ENCODE peak calls at places on chromosome 13, in four cellular contexts. One of them, this sample, is unnamed.

GRCh38 chr13:24212674-24213073 is 52.2 kb downstream of the SPATA13 start:
- DNase-seq in psoas muscle: no peak
- DNase-seq in tibial artery: no peak
- DNase-seq in GM23338: peak
- DNase-seq in this sample: no peak

GRCh38 chr13:85497652-85498051 is 301.6 kb downstream of the SLITRK6 start:
- DNase-seq in psoas muscle: no peak
- DNase-seq in GM23338: no peak
- DNase-seq in tibial artery: no peak
- DNase-seq in this sample: peak

GRCh38 chr13:36919833-36920611 is at the start of gene SMAD9:
- DNase-seq in GM23338: peak
- DNase-seq in psoas muscle: peak
- DNase-seq in tibial artery: peak
- DNase-seq in this sample: peak

GRCh38 chr13:23383151-23383550 is 50.4 kb downstream of the SACS start:
- DNase-seq in tibial artery: no peak
- DNase-seq in psoas muscle: no peak
- DNase-seq in GM23338: no peak
- DNase-seq in this sample: no peak

GRCh38 chr13:102563267-102563666 is 33.5 kb upstream of the TPP2 start:
- DNase-seq in psoas muscle: no peak
- DNase-seq in GM23338: no peak
- DNase-seq in tibial artery: no peak
- DNase-seq in this sample: no peak

GRCh38 chr13:31639443-31640163 is 99.7 kb upstream of the RXFP2 start:
- DNase-seq in psoas muscle: no peak
- DNase-seq in tibial artery: no peak
- DNase-seq in GM23338: no peak
- DNase-seq in this sample: no peak

GRCh38 chr13:113495494-113496251 is 5.2 kb upstream of the DCUN1D2 start:
- DNase-seq in GM23338: peak
- DNase-seq in tibial artery: no peak
- DNase-seq in psoas muscle: no peak
- DNase-seq in this sample: peak

GRCh38 chr13:98285317-98285716 is 108.2 kb upstream of the RNF113B start:
- DNase-seq in psoas muscle: no peak
- DNase-seq in tibial artery: no peak
- DNase-seq in GM23338: no peak
- DNase-seq in this sample: no peak

GRCh38 chr13:46295531-46296464 is 84.1 kb downstream of the LRRC63 start:
- DNase-seq in tibial artery: peak
- DNase-seq in psoas muscle: peak
- DNase-seq in GM23338: no peak
- DNase-seq in this sample: no peak

GRCh38 chr13:95644611-95645052 is at the start of gene DZIP1:
- DNase-seq in GM23338: peak
- DNase-seq in tibial artery: peak
- DNase-seq in psoas muscle: peak
- DNase-seq in this sample: peak

GRCh38 chr13:90926459-90926858 is 421.0 kb upstream of the MIR17HG start:
- DNase-seq in GM23338: no peak
- DNase-seq in psoas muscle: no peak
- DNase-seq in tibial artery: no peak
- DNase-seq in this sample: no peak

GRCh38 chr13:27022571-27023311 is 148.9 kb downstream of the USP12 start:
- DNase-seq in psoas muscle: no peak
- DNase-seq in GM23338: no peak
- DNase-seq in tibial artery: no peak
- DNase-seq in this sample: no peak

GRCh38 chr13:73662833-73663232 is 471.4 kb downstream of the KLF12 start:
- DNase-seq in tibial artery: no peak
- DNase-seq in psoas muscle: no peak
- DNase-seq in GM23338: no peak
- DNase-seq in this sample: no peak

GRCh38 chr13:20921572-20921971 is 19.0 kb upstream of the XPO4 start:
- DNase-seq in GM23338: no peak
- DNase-seq in psoas muscle: no peak
- DNase-seq in tibial artery: no peak
- DNase-seq in this sample: no peak

GRCh38 chr13:80055804-80056203 is 285.1 kb downstream of the SPRY2 start:
- DNase-seq in GM23338: no peak
- DNase-seq in tibial artery: no peak
- DNase-seq in psoas muscle: no peak
- DNase-seq in this sample: no peak

GRCh38 chr13:73767747-73768315 is 366.4 kb downstream of the KLF12 start:
- DNase-seq in psoas muscle: no peak
- DNase-seq in GM23338: peak
- DNase-seq in tibial artery: no peak
- DNase-seq in this sample: peak

GRCh38 chr13:109704771-109705628 is 81.4 kb downstream of the IRS2 start:
- DNase-seq in tibial artery: peak
- DNase-seq in GM23338: no peak
- DNase-seq in psoas muscle: peak
- DNase-seq in this sample: no peak

GRCh38 chr13:33676045-33676699 is 141.8 kb upstream of the RFC3 start:
- DNase-seq in psoas muscle: no peak
- DNase-seq in tibial artery: no peak
- DNase-seq in GM23338: no peak
- DNase-seq in this sample: no peak

GRCh38 chr13:42876270-42876714 is 94.9 kb downstream of the FAM216B start:
- DNase-seq in psoas muscle: no peak
- DNase-seq in GM23338: peak
- DNase-seq in tibial artery: no peak
- DNase-seq in this sample: no peak

GRCh38 chr13:73938375-73939070 is 195.7 kb downstream of the KLF12 start:
- DNase-seq in psoas muscle: no peak
- DNase-seq in GM23338: no peak
- DNase-seq in tibial artery: no peak
- DNase-seq in this sample: no peak

GRCh38 chr13:92952161-92952560 is 274.4 kb upstream of the GPC6 start:
- DNase-seq in tibial artery: no peak
- DNase-seq in psoas muscle: no peak
- DNase-seq in GM23338: no peak
- DNase-seq in this sample: no peak

GRCh38 chr13:104086759-104087158 is 1020.5 kb upstream of the SLC10A2 start:
- DNase-seq in GM23338: no peak
- DNase-seq in tibial artery: no peak
- DNase-seq in psoas muscle: no peak
- DNase-seq in this sample: no peak

GRCh38 chr13:50320297-50320862 is 305.1 kb downstream of the KCNRG start:
- DNase-seq in psoas muscle: no peak
- DNase-seq in GM23338: no peak
- DNase-seq in tibial artery: no peak
- DNase-seq in this sample: no peak

GRCh38 chr13:84479656-84480055 is 597.4 kb upstream of the SLITRK1 start:
- DNase-seq in GM23338: no peak
- DNase-seq in psoas muscle: no peak
- DNase-seq in tibial artery: no peak
- DNase-seq in this sample: no peak

GRCh38 chr13:98143601-98144500 is 957 bp downstream of the FARP1 start:
- DNase-seq in tibial artery: peak
- DNase-seq in GM23338: peak
- DNase-seq in psoas muscle: peak
- DNase-seq in this sample: peak

GRCh38 chr13:106038752-106039151 is 496.7 kb downstream of the EFNB2 start:
- DNase-seq in GM23338: no peak
- DNase-seq in tibial artery: no peak
- DNase-seq in psoas muscle: no peak
- DNase-seq in this sample: no peak

GRCh38 chr13:20439261-20439660 is 86.4 kb downstream of the CRYL1 start:
- DNase-seq in tibial artery: no peak
- DNase-seq in psoas muscle: no peak
- DNase-seq in GM23338: no peak
- DNase-seq in this sample: no peak

GRCh38 chr13:40631605-40632004 is 34.8 kb downstream of the FOXO1 start:
- DNase-seq in GM23338: no peak
- DNase-seq in tibial artery: no peak
- DNase-seq in psoas muscle: no peak
- DNase-seq in this sample: no peak

GRCh38 chr13:29434217-29434940 is 161.1 kb downstream of the SLC7A1 start:
- DNase-seq in psoas muscle: no peak
- DNase-seq in GM23338: no peak
- DNase-seq in tibial artery: no peak
- DNase-seq in this sample: no peak

GRCh38 chr13:33213797-33214196 is 71.8 kb downstream of the STARD13 start:
- DNase-seq in psoas muscle: no peak
- DNase-seq in tibial artery: no peak
- DNase-seq in GM23338: peak
- DNase-seq in this sample: no peak

DNA sequence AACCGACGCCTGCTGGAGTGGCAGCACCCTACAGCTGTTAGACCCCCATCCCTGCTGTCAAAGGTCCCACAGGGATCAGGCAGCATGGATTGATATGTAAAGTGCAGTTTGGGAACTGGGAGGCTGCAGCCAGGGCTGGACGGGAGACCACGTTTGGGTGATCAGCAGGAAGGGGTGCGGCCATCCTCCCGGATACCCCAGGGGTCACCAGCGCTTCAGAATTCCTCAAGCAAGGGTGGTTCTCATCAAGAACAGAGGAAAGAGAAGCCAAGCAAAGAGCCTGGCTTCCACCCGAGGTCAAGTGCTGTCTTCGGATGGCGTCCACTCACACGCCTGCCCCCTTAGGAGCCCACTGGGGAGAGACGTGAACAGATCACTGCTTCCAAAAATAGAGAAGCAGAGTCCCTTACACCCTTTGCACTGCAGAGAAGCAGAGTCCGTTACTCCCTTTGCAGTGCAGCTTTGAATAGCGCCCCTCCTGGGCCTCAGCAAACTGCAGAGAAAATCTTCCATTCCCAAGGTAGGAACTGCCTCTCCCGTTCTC is 35.5 kb downstream of the DHRS12 start:
- DNase-seq in GM23338: peak
- DNase-seq in tibial artery: no peak
- DNase-seq in psoas muscle: no peak
- DNase-seq in this sample: peak
- TF ChIP-seq CTCF in GM23338: peak
- TF ChIP-seq CTCF in tibial artery: no peak
- TF ChIP-seq CTCF in psoas muscle: no peak
- TF ChIP-seq CTCF in this sample: peak

DNA sequence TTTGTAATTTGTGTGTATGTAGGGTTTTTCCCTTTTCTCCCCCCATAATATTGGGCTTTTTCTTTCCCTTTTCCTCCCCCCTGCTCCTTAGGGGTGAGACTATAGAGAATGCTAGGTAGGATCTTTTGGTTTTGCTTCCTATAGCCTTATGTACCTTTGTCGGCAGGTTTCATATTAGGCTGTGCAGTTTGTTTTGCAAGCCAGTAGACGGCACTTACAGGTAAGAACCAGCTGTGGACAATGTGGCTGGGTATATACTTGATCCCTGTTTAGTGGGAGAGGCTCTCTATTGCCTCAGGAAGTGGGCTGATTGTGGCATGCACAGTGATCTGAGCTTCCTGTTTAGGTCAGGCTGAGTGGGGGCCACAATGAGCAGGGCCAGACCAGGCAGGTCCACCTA is 359.2 kb upstream of the OBI1 start:
- DNase-seq in tibial artery: no peak
- DNase-seq in psoas muscle: no peak
- DNase-seq in GM23338: no peak
- DNase-seq in this sample: no peak
- TF ChIP-seq CTCF in tibial artery: no peak
- TF ChIP-seq CTCF in psoas muscle: no peak
- TF ChIP-seq CTCF in GM23338: no peak
- TF ChIP-seq CTCF in this sample: no peak

GRCh38 chr13:111521691-111522229 is 201.3 kb downstream of the TEX29 start:
- DNase-seq in GM23338: no peak
- DNase-seq in psoas muscle: no peak
- DNase-seq in tibial artery: no peak
- DNase-seq in this sample: no peak
- TF ChIP-seq CTCF in GM23338: no peak
- TF ChIP-seq CTCF in psoas muscle: no peak
- TF ChIP-seq CTCF in tibial artery: no peak
- TF ChIP-seq CTCF in this sample: no peak

GRCh38 chr13:41644742-41645141 is 187.4 kb downstream of the RGCC start:
- DNase-seq in GM23338: no peak
- DNase-seq in psoas muscle: no peak
- DNase-seq in tibial artery: no peak
- DNase-seq in this sample: no peak

GRCh38 chr13:41639237-41639904 is 182.0 kb downstream of the RGCC start:
- DNase-seq in psoas muscle: no peak
- DNase-seq in GM23338: no peak
- DNase-seq in tibial artery: no peak
- DNase-seq in this sample: no peak

GRCh38 chr13:41637578-41637977 is 180.2 kb downstream of the RGCC start:
- DNase-seq in tibial artery: no peak
- DNase-seq in GM23338: no peak
- DNase-seq in psoas muscle: no peak
- DNase-seq in this sample: no peak

GRCh38 chr13:41643502-41643901 is 186.2 kb downstream of the RGCC start:
- DNase-seq in tibial artery: no peak
- DNase-seq in GM23338: no peak
- DNase-seq in psoas muscle: no peak
- DNase-seq in this sample: no peak

GRCh38 chr13:41639955-41640780 is 182.8 kb downstream of the RGCC start:
- DNase-seq in GM23338: no peak
- DNase-seq in psoas muscle: no peak
- DNase-seq in tibial artery: peak
- DNase-seq in this sample: no peak
- TF ChIP-seq CTCF in GM23338: no peak
- TF ChIP-seq CTCF in psoas muscle: no peak
- TF ChIP-seq CTCF in tibial artery: no peak
- TF ChIP-seq CTCF in this sample: no peak